ENCODE peak calls at places on chromosomes 6 and 20, in seven cellular contexts. One of them, this sample, is unnamed. For H3K27me3 and H3K9me2, the result is how much of the 10 kb centered on the place peaks cover.

GRCh38 chr6:43687437-43688347 is at the start of gene MRPS18A:
- DNase-seq in PC-3: peak
- DNase-seq in GM23338: peak
- DNase-seq in MM.1S: peak
- DNase-seq in SK-N-SH: peak
- DNase-seq in HCT116: peak
- DNase-seq in PC-9: peak
- DNase-seq in this sample: peak

GRCh38 chr6:106360989-106361430 is 493 bp downstream of the CRYBG1 start:
- DNase-seq in GM23338: peak
- DNase-seq in MM.1S: no peak
- DNase-seq in HCT116: no peak
- DNase-seq in PC-3: peak
- DNase-seq in SK-N-SH: peak
- DNase-seq in PC-9: no peak
- DNase-seq in this sample: peak

GRCh38 chr20:16205505-16205904 is 367.7 kb downstream of the KIF16B start:
- DNase-seq in SK-N-SH: no peak
- DNase-seq in PC-3: peak
- DNase-seq in GM23338: no peak
- DNase-seq in PC-9: no peak
- DNase-seq in MM.1S: no peak
- DNase-seq in HCT116: no peak
- DNase-seq in this sample: no peak

GRCh38 chr6:158938811-158939254 is 61.2 kb downstream of the RSPH3 start:
- DNase-seq in PC-3: no peak
- DNase-seq in MM.1S: no peak
- DNase-seq in PC-9: no peak
- DNase-seq in HCT116: peak
- DNase-seq in GM23338: peak
- DNase-seq in SK-N-SH: no peak
- DNase-seq in this sample: peak

GRCh38 chr6:159713984-159714383 is 13.3 kb upstream of the WTAP start:
- DNase-seq in SK-N-SH: no peak
- DNase-seq in PC-3: no peak
- DNase-seq in HCT116: no peak
- DNase-seq in GM23338: no peak
- DNase-seq in MM.1S: no peak
- DNase-seq in PC-9: no peak
- DNase-seq in this sample: no peak

GRCh38 chr20:2759603-2760360 is 40.6 kb downstream of the CPXM1 start:
- DNase-seq in GM23338: no peak
- DNase-seq in MM.1S: no peak
- DNase-seq in PC-9: no peak
- DNase-seq in PC-3: no peak
- DNase-seq in SK-N-SH: no peak
- DNase-seq in HCT116: no peak
- DNase-seq in this sample: no peak

GRCh38 chr6:3294921-3295871 is 36.4 kb downstream of the PSMG4 start:
- DNase-seq in PC-3: peak
- DNase-seq in MM.1S: no peak
- DNase-seq in PC-9: no peak
- DNase-seq in SK-N-SH: peak
- DNase-seq in HCT116: no peak
- DNase-seq in GM23338: peak
- DNase-seq in this sample: peak

GRCh38 chr6:75272145-75272840 is 12.3 kb downstream of the TMEM30A start:
- DNase-seq in PC-3: no peak
- DNase-seq in SK-N-SH: no peak
- DNase-seq in HCT116: no peak
- DNase-seq in GM23338: no peak
- DNase-seq in PC-9: no peak
- DNase-seq in MM.1S: no peak
- DNase-seq in this sample: no peak

GRCh38 chr6:64252256-64252655 is 616.7 kb downstream of the PHF3 start:
- DNase-seq in PC-9: no peak
- DNase-seq in SK-N-SH: no peak
- DNase-seq in MM.1S: no peak
- DNase-seq in HCT116: no peak
- DNase-seq in PC-3: peak
- DNase-seq in GM23338: no peak
- DNase-seq in this sample: no peak

DNA sequence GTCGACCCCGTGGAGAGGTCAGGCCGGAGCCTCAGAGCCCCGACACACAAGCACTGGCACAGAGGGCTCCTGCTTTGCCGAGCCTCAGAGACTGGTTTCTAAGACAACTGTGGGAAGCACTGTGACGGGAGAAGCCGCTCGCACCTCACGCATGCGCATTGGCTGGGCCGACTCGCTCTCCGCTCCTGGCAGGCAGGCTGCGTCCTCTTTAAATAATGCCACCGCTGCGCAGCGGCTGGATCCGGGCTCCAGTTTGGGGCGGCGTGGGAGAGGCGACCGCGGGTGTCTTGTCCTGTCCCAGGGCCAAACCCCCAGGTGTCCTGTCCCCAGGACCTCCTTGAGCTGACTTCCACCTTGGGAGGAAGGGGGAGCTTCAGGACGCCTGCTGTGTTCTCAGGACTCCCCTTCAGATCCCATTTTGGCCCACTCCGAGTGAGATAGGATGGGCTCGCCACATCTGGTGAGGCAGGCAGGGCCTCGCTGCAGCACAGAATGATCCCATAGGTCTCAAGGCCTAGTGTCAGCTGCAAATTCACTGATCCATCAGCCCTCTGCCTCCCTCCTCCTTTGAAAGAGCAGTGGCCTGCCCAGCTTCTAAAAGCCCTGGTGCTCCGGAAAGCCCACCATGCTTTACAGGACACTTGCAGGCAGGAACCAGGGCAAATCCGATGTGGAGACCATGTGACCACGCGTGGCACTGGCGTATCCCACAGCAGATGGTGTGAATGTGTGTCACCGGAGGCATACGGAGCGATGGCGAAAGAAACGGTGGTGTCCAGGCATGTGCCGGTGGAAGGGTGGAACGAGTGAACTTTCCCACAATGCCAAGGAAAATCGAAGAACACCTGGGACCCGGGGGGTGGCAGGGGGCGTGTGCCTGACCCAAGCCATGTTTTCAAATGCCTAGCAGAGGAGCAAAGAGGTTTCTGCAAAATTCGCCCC is 169.3 kb upstream of the ZNF337 start:
- DNase-seq in PC-3: peak
- DNase-seq in PC-9: peak
- DNase-seq in GM23338: peak
- DNase-seq in MM.1S: peak
- DNase-seq in SK-N-SH: peak
- DNase-seq in HCT116: peak
- DNase-seq in this sample: peak
- H3K27me3 ChIP-seq in PC-3: under half
- H3K27me3 ChIP-seq in PC-9: under half
- H3K27me3 ChIP-seq in GM23338: half or more
- H3K27me3 ChIP-seq in MM.1S: under half
- H3K27me3 ChIP-seq in SK-N-SH: under half
- H3K27me3 ChIP-seq in HCT116: under half
- H3K27me3 ChIP-seq in this sample: under half

GRCh38 chr20:22285555-22285954 is 298.8 kb downstream of the FOXA2 start:
- DNase-seq in PC-9: no peak
- DNase-seq in PC-3: no peak
- DNase-seq in SK-N-SH: no peak
- DNase-seq in MM.1S: no peak
- DNase-seq in HCT116: no peak
- DNase-seq in GM23338: peak
- DNase-seq in this sample: no peak
- TF ChIP-seq CTCF in PC-9: no peak
- TF ChIP-seq CTCF in PC-3: peak
- TF ChIP-seq CTCF in SK-N-SH: no peak
- TF ChIP-seq CTCF in MM.1S: no peak
- TF ChIP-seq CTCF in HCT116: no peak
- TF ChIP-seq CTCF in GM23338: no peak
- TF ChIP-seq CTCF in this sample: no peak

GRCh38 chr6:138550346-138550767 is 51.1 kb upstream of the NHSL1 start:
- DNase-seq in GM23338: no peak
- DNase-seq in HCT116: no peak
- DNase-seq in MM.1S: no peak
- DNase-seq in SK-N-SH: no peak
- DNase-seq in PC-9: peak
- DNase-seq in PC-3: no peak
- DNase-seq in this sample: no peak

GRCh38 chr6:138555294-138555988 is 56.1 kb upstream of the NHSL1 start:
- DNase-seq in MM.1S: no peak
- DNase-seq in GM23338: peak
- DNase-seq in PC-3: peak
- DNase-seq in SK-N-SH: no peak
- DNase-seq in HCT116: no peak
- DNase-seq in PC-9: peak
- DNase-seq in this sample: no peak

GRCh38 chr6:138559153-138559552 is 59.9 kb upstream of the NHSL1 start:
- DNase-seq in SK-N-SH: no peak
- DNase-seq in GM23338: no peak
- DNase-seq in HCT116: no peak
- DNase-seq in PC-3: no peak
- DNase-seq in PC-9: no peak
- DNase-seq in MM.1S: no peak
- DNase-seq in this sample: no peak

GRCh38 chr6:138557147-138557546 is 57.9 kb upstream of the NHSL1 start:
- DNase-seq in SK-N-SH: no peak
- DNase-seq in GM23338: no peak
- DNase-seq in HCT116: no peak
- DNase-seq in MM.1S: no peak
- DNase-seq in PC-9: no peak
- DNase-seq in PC-3: no peak
- DNase-seq in this sample: no peak

GRCh38 chr6:138554146-138554545 is 54.9 kb upstream of the NHSL1 start:
- DNase-seq in SK-N-SH: no peak
- DNase-seq in GM23338: no peak
- DNase-seq in MM.1S: no peak
- DNase-seq in HCT116: no peak
- DNase-seq in PC-9: no peak
- DNase-seq in PC-3: no peak
- DNase-seq in this sample: no peak
- H3K9me2 ChIP-seq in SK-N-SH: under half
- H3K9me2 ChIP-seq in GM23338: under half
- H3K9me2 ChIP-seq in MM.1S: under half
- H3K9me2 ChIP-seq in HCT116: under half
- H3K9me2 ChIP-seq in PC-9: under half
- H3K9me2 ChIP-seq in PC-3: under half
- H3K9me2 ChIP-seq in this sample: under half

GRCh38 chr20:21380711-21381110 is 16.6 kb downstream of the NKX2-4 start:
- DNase-seq in GM23338: no peak
- DNase-seq in SK-N-SH: no peak
- DNase-seq in MM.1S: no peak
- DNase-seq in PC-9: no peak
- DNase-seq in PC-3: no peak
- DNase-seq in HCT116: no peak
- DNase-seq in this sample: no peak

GRCh38 chr20:21387528-21387927 is 9.8 kb downstream of the NKX2-4 start:
- DNase-seq in HCT116: no peak
- DNase-seq in GM23338: no peak
- DNase-seq in PC-9: no peak
- DNase-seq in MM.1S: no peak
- DNase-seq in PC-3: no peak
- DNase-seq in SK-N-SH: no peak
- DNase-seq in this sample: no peak

GRCh38 chr20:21381619-21382018 is 15.7 kb downstream of the NKX2-4 start:
- DNase-seq in PC-3: no peak
- DNase-seq in SK-N-SH: no peak
- DNase-seq in GM23338: no peak
- DNase-seq in MM.1S: no peak
- DNase-seq in PC-9: no peak
- DNase-seq in HCT116: no peak
- DNase-seq in this sample: no peak

GRCh38 chr20:21388566-21388965 is 8.8 kb downstream of the NKX2-4 start:
- DNase-seq in PC-3: no peak
- DNase-seq in MM.1S: no peak
- DNase-seq in SK-N-SH: no peak
- DNase-seq in PC-9: no peak
- DNase-seq in GM23338: no peak
- DNase-seq in HCT116: no peak
- DNase-seq in this sample: no peak

DNA sequence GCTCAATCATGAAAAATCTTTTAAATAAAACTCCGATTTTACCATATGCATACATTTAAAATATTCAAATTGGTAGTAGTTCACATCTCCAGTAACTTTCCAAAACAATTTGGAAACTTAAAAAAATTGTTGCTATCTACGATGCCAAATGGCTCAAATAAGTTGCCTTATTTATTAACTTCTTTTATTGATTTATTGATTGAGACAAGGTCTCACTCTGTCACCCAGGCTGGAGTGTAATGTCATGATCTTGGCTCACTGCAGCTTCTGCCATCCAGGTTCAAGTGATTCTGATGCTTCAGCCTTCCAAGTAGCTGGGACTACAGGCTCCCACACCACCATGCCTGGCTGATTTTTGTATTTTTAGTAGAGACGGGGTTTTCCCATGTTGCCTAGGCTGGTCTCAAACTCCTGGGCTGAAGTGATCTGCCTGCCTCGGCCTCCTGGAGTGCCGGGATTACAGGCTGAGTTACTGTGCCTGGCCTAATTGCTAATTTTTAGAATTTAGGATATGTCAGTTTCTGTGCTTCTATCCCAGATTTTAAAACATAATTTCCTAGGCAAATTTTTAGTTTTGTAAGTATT is 12.9 kb downstream of the NKX2-4 start:
- DNase-seq in HCT116: no peak
- DNase-seq in SK-N-SH: no peak
- DNase-seq in MM.1S: no peak
- DNase-seq in GM23338: no peak
- DNase-seq in PC-9: no peak
- DNase-seq in PC-3: no peak
- DNase-seq in this sample: no peak
- H3K27me3 ChIP-seq in HCT116: under half
- H3K27me3 ChIP-seq in SK-N-SH: under half
- H3K27me3 ChIP-seq in MM.1S: under half
- H3K27me3 ChIP-seq in GM23338: under half
- H3K27me3 ChIP-seq in PC-9: under half
- H3K27me3 ChIP-seq in PC-3: under half
- H3K27me3 ChIP-seq in this sample: under half

GRCh38 chr20:43096471-43096870 is 93.2 kb downstream of the PTPRT start:
- DNase-seq in MM.1S: no peak
- DNase-seq in GM23338: no peak
- DNase-seq in HCT116: no peak
- DNase-seq in SK-N-SH: peak
- DNase-seq in PC-9: peak
- DNase-seq in PC-3: no peak
- DNase-seq in this sample: peak

GRCh38 chr20:43102394-43102793 is 87.3 kb downstream of the PTPRT start:
- DNase-seq in PC-9: no peak
- DNase-seq in PC-3: no peak
- DNase-seq in GM23338: peak
- DNase-seq in MM.1S: no peak
- DNase-seq in SK-N-SH: peak
- DNase-seq in HCT116: no peak
- DNase-seq in this sample: no peak
- TF ChIP-seq CTCF in PC-9: peak
- TF ChIP-seq CTCF in PC-3: no peak
- TF ChIP-seq CTCF in GM23338: peak
- TF ChIP-seq CTCF in MM.1S: peak
- TF ChIP-seq CTCF in SK-N-SH: no peak
- TF ChIP-seq CTCF in HCT116: no peak
- TF ChIP-seq CTCF in this sample: no peak

This sample was measured in hepatocyte.